ENCODE peak calls at places on chromosome 9, in seven cellular contexts. V is OCI-LY7; G is stimulated activated naive CD4-positive, alpha-beta T cell; S is ELF-1; P is NCI-H1048; B is activated T-helper 9 cell treated with anti-CD3 and anti-CD28 coated beads, Interleukin-2, amount 50 U/mL, for 16 hours; K is tibial artery. A is an unnamed sample.

GRCh38 chr9:20684865-20685696 is 1.0 kb downstream of the FOCAD start:
- DNase-seq in V (no peak), G (no peak), S (no peak), P (no peak), B (no peak), K (no peak), A (no peak)

GRCh38 chr9:124334568-124335319 is 77.0 kb downstream of the NEK6 start:
- DNase-seq in V (no peak), G (no peak), S (no peak), P (no peak), B (no peak), K (no peak), A (no peak)

GRCh38 chr9:6054280-6055099 is 39.1 kb upstream of the RANBP6 start:
- DNase-seq in V (peak; percentile 78), G (peak; percentile 52), S (peak; percentile 67), P (peak; percentile 37), B (peak; percentile 28), K (no peak), A (peak; percentile 24)

GRCh38 chr9:135826188-135826545 is 81.2 kb downstream of the CAMSAP1 start:
- DNase-seq in V (no peak), G (no peak), S (no peak), P (no peak), B (no peak), K (no peak), A (no peak)

GRCh38 chr9:37187269-37187668 is 66.9 kb downstream of the ZCCHC7 start:
- DNase-seq in V (peak; percentile 70), G (no peak), S (no peak), P (no peak), B (no peak), K (no peak), A (no peak)

GRCh38 chr9:108519417-108519816 is 336.4 kb downstream of the ACTL7B start:
- DNase-seq in V (no peak), G (no peak), S (no peak), P (no peak), B (no peak), K (no peak), A (no peak)

GRCh38 chr9:136244116-136244775 is 1.4 kb downstream of the QSOX2 start:
- DNase-seq in V (peak; percentile 84), G (peak; percentile 40), S (no peak), P (no peak), B (peak; percentile 52), K (no peak), A (no peak)

GRCh38 chr9:130196643-130197042 is 24.4 kb downstream of the NCS1 start:
- DNase-seq in V (no peak), G (no peak), S (no peak), P (no peak), B (no peak), K (no peak), A (peak; percentile 82)

GRCh38 chr9:123373941-123374340 is 17.9 kb downstream of the CRB2 start:
- DNase-seq in V (no peak), G (no peak), S (peak; percentile 93), P (no peak), B (no peak), K (no peak), A (no peak)

GRCh38 chr9:36900136-36900855 is 133.8 kb downstream of the PAX5 start:
- DNase-seq in V (no peak), G (no peak), S (no peak), P (no peak), B (no peak), K (no peak), A (no peak)

GRCh38 chr9:70924905-70925547 is 196.4 kb downstream of the TRPM3 start:
- DNase-seq in V (peak; percentile 47), G (peak; percentile 1), S (peak; percentile 42), P (peak; percentile 55), B (no peak), K (peak; percentile 68), A (peak; percentile 58)

GRCh38 chr9:93012998-93013855 is 45.3 kb upstream of the SUSD3 start:
- DNase-seq in V (no peak), G (no peak), S (no peak), P (no peak), B (no peak), K (peak; percentile 55), A (no peak)

GRCh38 chr9:121299467-121300282 is 31.7 kb downstream of the GSN start:
- DNase-seq in V (no peak), G (no peak), S (peak; percentile 56), P (no peak), B (no peak), K (peak; percentile 90), A (no peak)

GRCh38 chr9:16318516-16319060 is 551.9 kb downstream of the BNC2 start:
- DNase-seq in V (no peak), G (no peak), S (peak; percentile 7), P (no peak), B (no peak), K (no peak), A (no peak)

GRCh38 chr9:83940590-83941303 is 19.5 kb upstream of the KIF27 start:
- DNase-seq in V (no peak), G (no peak), S (no peak), P (no peak), B (no peak), K (no peak), A (no peak)

GRCh38 chr9:134560206-134560605 is 81.4 kb upstream of the COL5A1 start:
- DNase-seq in V (no peak), G (no peak), S (no peak), P (no peak), B (no peak), K (no peak), A (no peak)

GRCh38 chr9:129509508-129509907 is 111.4 kb downstream of the C9orf50 start:
- DNase-seq in V (no peak), G (no peak), S (no peak), P (no peak), B (no peak), K (no peak), A (no peak)

GRCh38 chr9:121133104-121133816 is 58.5 kb downstream of the CNTRL start:
- DNase-seq in V (no peak), G (peak; percentile 68), S (peak; percentile 73), P (no peak), B (peak; percentile 43), K (no peak), A (peak; percentile 54)

GRCh38 chr9:133452562-133452961 is 7.2 kb upstream of the CACFD1 start:
- DNase-seq in V (no peak), G (no peak), S (no peak), P (no peak), B (no peak), K (no peak), A (no peak)

GRCh38 chr9:123225374-123225813 is 43.0 kb downstream of the STRBP start:
- DNase-seq in V (peak; percentile 91), G (peak; percentile 24), S (peak; percentile 52), P (no peak), B (peak; percentile 36), K (no peak), A (no peak)

GRCh38 chr9:129240581-129241211 is 62.6 kb upstream of the IER5L start:
- DNase-seq in V (no peak), G (no peak), S (no peak), P (no peak), B (no peak), K (no peak), A (no peak)

GRCh38 chr9:121610638-121610953 is 40.8 kb upstream of the DAB2IP start:
- DNase-seq in V (no peak), G (no peak), S (peak; percentile 60), P (no peak), B (no peak), K (no peak), A (no peak)

GRCh38 chr9:36937951-36938350 is 96.1 kb downstream of the PAX5 start:
- DNase-seq in V (no peak), G (no peak), S (no peak), P (no peak), B (no peak), K (no peak), A (no peak)

GRCh38 chr9:18542837-18543405 is 69.0 kb downstream of the ADAMTSL1 start:
- DNase-seq in V (no peak), G (no peak), S (no peak), P (no peak), B (no peak), K (no peak), A (no peak)

GRCh38 chr9:81848472-81848871 is 79.8 kb upstream of the SPATA31D4 start:
- DNase-seq in V (no peak), G (no peak), S (no peak), P (no peak), B (no peak), K (no peak), A (no peak)

A was measured in NCI-H2029.